ENCODE peak calls at places on chromosomes 2 and 18, in nine cellular contexts. F, H, Y, A, Q, I, V, T and R are unnamed samples.

GRCh38 chr2:237669129-237669627 is 41.8 kb downstream of the LRRFIP1 start:
- DNase-seq in V (no peak), F (no peak), A (no peak), T (no peak), Q (no peak), I (no peak), Y (no peak), H (no peak), R (no peak)

GRCh38 chr18:79570266-79571201 is 109.1 kb upstream of the CTDP1 start:
- DNase-seq in T (no peak), H (no peak), A (peak; percentile 46), Y (peak; percentile 34), V (peak; percentile 38), Q (no peak), F (no peak), I (no peak), R (no peak)

GRCh38 chr2:213161759-213162514 is 10.5 kb upstream of the IKZF2 start:
- DNase-seq in T (no peak), I (no peak), A (no peak), H (no peak), Q (no peak), V (no peak), Y (no peak), F (no peak), R (no peak)

GRCh38 chr2:240298803-240299709 is 136.4 kb upstream of the GPC1 start:
- DNase-seq in F (no peak), Q (no peak), H (no peak), V (no peak), T (no peak), I (no peak), A (peak; percentile 55), Y (no peak), R (peak; percentile 53)

GRCh38 chr2:177758591-177759371 is 313.8 kb downstream of the PDE11A start:
- DNase-seq in I (peak; percentile 12), T (peak; percentile 28), Y (no peak), Q (peak; percentile 76), F (no peak), A (no peak), V (peak; percentile 80), H (peak; percentile 30), R (peak; percentile 13)

GRCh38 chr18:24071779-24072178 is 57.2 kb downstream of the TTC39C start:
- DNase-seq in V (no peak), Y (no peak), A (no peak), T (no peak), I (no peak), F (no peak), H (no peak), Q (no peak), R (no peak)

GRCh38 chr2:86703704-86704370 is 16.3 kb upstream of the RMND5A start:
- DNase-seq in Y (no peak), I (no peak), Q (no peak), A (peak; percentile 52), T (peak; percentile 30), F (no peak), H (peak; percentile 57), V (no peak), R (no peak)

GRCh38 chr2:126753501-126754212 is 97.7 kb downstream of the GYPC start:
- DNase-seq in T (no peak), F (no peak), Q (no peak), H (no peak), A (peak; percentile 42), I (no peak), Y (no peak), V (peak; percentile 37), R (no peak)

DNA sequence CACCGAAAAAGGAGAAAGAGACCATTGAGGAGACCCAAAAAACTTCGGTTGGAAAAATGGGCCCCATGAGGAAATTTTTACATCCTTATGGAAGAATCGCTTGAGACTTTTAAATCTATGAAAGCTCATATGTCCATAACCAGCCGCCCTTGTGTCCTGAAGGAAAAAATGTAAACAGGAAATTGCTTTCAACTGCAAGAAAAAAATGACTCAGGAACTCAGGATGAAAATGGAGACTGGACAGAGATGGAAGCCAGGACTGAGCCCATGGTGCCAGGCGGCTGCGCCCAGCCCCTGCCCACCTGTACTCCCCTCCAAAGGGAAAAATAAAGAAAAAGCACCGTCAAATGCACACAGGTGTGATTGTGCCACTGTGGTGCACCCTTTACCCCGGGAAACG is 81.5 kb upstream of the SLC66A3 start:
- DNase-seq in Q (no peak), A (no peak), Y (no peak), F (no peak), V (no peak), T (no peak), I (no peak), H (no peak), R (no peak)
- H3K27me3 ChIP-seq in Q (no peaks in the 10 kb centered on the region), A (no peaks in the 10 kb centered on the region), Y (no peaks in the 10 kb centered on the region), F (no peaks in the 10 kb centered on the region), V (no peaks in the 10 kb centered on the region), T (peaks cover 9% of the 10 kb centered on the region), I (peaks cover 22% of the 10 kb centered on the region), H (no peaks in the 10 kb centered on the region), R (no peaks in the 10 kb centered on the region)

GRCh38 chr2:20667531-20668401 is 822 bp downstream of the GDF7 start:
- DNase-seq in F (no peak), V (peak; percentile 44), Y (peak; percentile 71), A (no peak), I (no peak), Q (no peak), T (no peak), H (no peak), R (peak; percentile 86)

GRCh38 chr2:20668470-20668869 is 1.5 kb downstream of the GDF7 start:
- DNase-seq in T (no peak), Q (no peak), F (no peak), I (no peak), A (no peak), Y (no peak), V (no peak), H (no peak), R (peak; percentile 55)

GRCh38 chr2:20670315-20671035 is 3.5 kb downstream of the GDF7 start:
- DNase-seq in T (no peak), H (no peak), Y (peak; percentile 63), I (no peak), Q (no peak), F (no peak), V (peak; percentile 56), A (no peak), R (peak; percentile 82)

GRCh38 chr2:20669609-20670314 is 2.8 kb downstream of the GDF7 start:
- DNase-seq in I (no peak), H (no peak), A (no peak), F (no peak), Q (no peak), Y (no peak), T (no peak), V (no peak), R (peak; percentile 75)

GRCh38 chr2:20668871-20669475 is 2.0 kb downstream of the GDF7 start:
- DNase-seq in H (no peak), A (no peak), T (no peak), I (no peak), V (no peak), Q (no peak), F (no peak), Y (no peak), R (peak; percentile 48)
- H3K27me3 ChIP-seq in H (peaks cover 37% of the 10 kb centered on the region), A (no peaks in the 10 kb centered on the region), T (peaks cover 97% of the 10 kb centered on the region), I (peaks cover 93% of the 10 kb centered on the region), V (peaks cover 70% of the 10 kb centered on the region), Q (peaks cover 99% of the 10 kb centered on the region), F (peaks cover 85% of the 10 kb centered on the region), Y (no peaks in the 10 kb centered on the region), R (peaks cover 88% of the 10 kb centered on the region)

GRCh38 chr2:172101707-172102158 is 967 bp downstream of the DLX2 start:
- DNase-seq in Q (no peak), F (no peak), V (peak; percentile 71), T (no peak), H (no peak), Y (no peak), A (peak; percentile 76), I (no peak), R (no peak)

GRCh38 chr2:172102159-172102857 is 392 bp downstream of the DLX2 start:
- DNase-seq in Q (no peak), V (no peak), Y (no peak), F (no peak), H (no peak), I (no peak), T (no peak), A (peak; percentile 78), R (peak; percentile 67)

GRCh38 chr2:172102858-172103359 is at the start of gene DLX2:
- DNase-seq in F (peak; percentile 41), A (peak; percentile 90), Q (peak; percentile 94), H (peak; percentile 63), I (peak; percentile 70), Y (peak; percentile 73), T (peak; percentile 68), V (peak; percentile 96), R (peak; percentile 98)

GRCh38 chr2:172105715-172106124 is 3.0 kb upstream of the DLX2 start:
- DNase-seq in Y (no peak), F (no peak), H (no peak), T (no peak), I (no peak), Q (no peak), A (no peak), V (peak; percentile 31), R (peak; percentile 46)

DNA sequence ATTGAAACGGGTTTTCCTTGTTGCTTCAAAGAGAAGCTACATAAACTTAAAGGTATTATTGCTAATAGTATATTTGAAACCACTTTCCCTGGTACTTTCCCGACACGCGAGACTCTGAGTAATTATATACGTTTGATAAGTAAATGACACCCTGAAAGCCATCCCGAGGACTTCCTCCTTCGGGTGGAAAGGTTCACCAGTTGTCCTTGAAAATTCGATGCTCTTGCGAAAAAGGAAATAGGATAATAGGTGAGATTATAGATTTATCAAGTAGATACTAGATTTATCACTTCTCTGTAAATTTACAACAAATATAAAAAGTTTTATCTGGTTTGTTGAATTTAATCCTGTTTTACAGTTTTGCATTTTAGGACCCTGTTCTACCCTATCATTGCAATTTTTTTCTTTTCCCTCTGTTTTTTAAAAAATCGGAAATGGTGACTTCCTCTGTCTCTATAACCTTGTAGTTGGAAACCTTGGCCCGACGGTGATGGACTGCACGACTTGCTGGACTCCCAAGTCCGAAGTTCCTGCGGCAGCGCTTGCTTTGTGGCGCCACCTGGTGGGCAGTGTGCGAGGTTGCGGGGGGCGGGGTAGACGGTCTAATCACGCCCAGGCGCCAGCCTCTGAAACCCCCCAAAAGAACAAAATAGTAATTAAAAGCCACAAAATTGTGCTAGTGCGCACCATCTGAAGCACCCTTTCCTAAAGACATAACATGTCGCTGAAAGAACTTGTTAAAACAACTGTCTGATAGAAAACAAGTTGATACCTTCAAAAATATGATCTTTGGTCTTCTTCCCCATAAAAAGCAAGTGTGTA is 982 bp upstream of the DLX2 start:
- DNase-seq in V (peak; percentile 89), Q (peak; percentile 89), A (peak; percentile 94), F (peak; percentile 41), I (peak; percentile 82), Y (peak; percentile 87), H (peak; percentile 80), T (peak; percentile 73), R (peak; percentile 89)
- H3K27me3 ChIP-seq in V (peaks cover 53% of the 10 kb centered on the region), Q (peaks cover 99% of the 10 kb centered on the region), A (no peaks in the 10 kb centered on the region), F (peaks cover 98% of the 10 kb centered on the region), I (peaks cover 100% of the 10 kb centered on the region), Y (peaks cover 15% of the 10 kb centered on the region), H (peaks cover 85% of the 10 kb centered on the region), T (peaks cover 100% of the 10 kb centered on the region), R (peaks cover 95% of the 10 kb centered on the region)

GRCh38 chr2:71796174-71796592 is 342.8 kb downstream of the DYSF start:
- DNase-seq in Y (peak; percentile 60), H (no peak), T (no peak), A (peak; percentile 86), Q (peak; percentile 19), V (peak; percentile 81), I (no peak), F (no peak), R (no peak)

GRCh38 chr2:71797006-71797810 is 343.8 kb downstream of the DYSF start:
- DNase-seq in Y (peak; percentile 53), A (no peak), F (no peak), V (no peak), Q (no peak), T (no peak), H (no peak), I (no peak), R (no peak)

GRCh38 chr2:71794611-71795010 is 341.2 kb downstream of the DYSF start:
- DNase-seq in T (no peak), Q (no peak), A (no peak), F (no peak), H (no peak), Y (peak; percentile 54), I (no peak), V (no peak), R (no peak)

GRCh38 chr2:71793965-71794364 is 340.6 kb downstream of the DYSF start:
- DNase-seq in V (no peak), Q (no peak), H (no peak), A (no peak), Y (no peak), I (no peak), F (no peak), T (no peak), R (no peak)

DNA sequence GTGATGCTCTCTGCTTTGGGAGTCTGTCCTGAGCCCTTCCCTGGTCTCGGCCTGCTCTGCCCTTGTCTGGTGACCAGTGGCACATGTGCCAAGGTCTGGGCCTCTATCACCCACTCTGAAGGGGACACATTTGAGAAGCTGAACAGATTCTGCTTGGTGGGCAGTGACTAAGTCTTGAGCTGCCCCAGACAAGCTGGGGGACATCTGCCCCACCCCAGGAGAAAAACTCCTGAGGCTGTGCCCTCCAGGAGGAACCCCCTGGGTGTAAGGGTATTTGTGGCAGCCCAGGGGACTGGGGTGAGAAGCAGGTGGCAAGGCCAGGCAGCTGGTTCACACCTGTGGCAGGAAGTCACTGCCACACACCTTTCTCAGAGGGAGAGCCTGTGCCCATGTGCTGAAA is 342.1 kb downstream of the DYSF start:
- DNase-seq in H (no peak), Q (no peak), A (no peak), T (no peak), V (no peak), Y (peak; percentile 54), I (no peak), F (no peak), R (no peak)
- H3K27me3 ChIP-seq in H (no peaks in the 10 kb centered on the region), Q (no peaks in the 10 kb centered on the region), A (no peaks in the 10 kb centered on the region), T (no peaks in the 10 kb centered on the region), V (no peaks in the 10 kb centered on the region), Y (no peaks in the 10 kb centered on the region), I (no peaks in the 10 kb centered on the region), F (no peaks in the 10 kb centered on the region), R (no peaks in the 10 kb centered on the region)